ENCODE peak calls at places on chromosomes 6 and 20, in six cellular contexts. M is fibroblast of lung, Q is adipocyte, K is heart left ventricle, V is HCT116, D is GM23248. T is an unnamed sample.

GRCh38 chr20:61526907-61527306 is 274.8 kb downstream of the CDH4 start:
- DNase-seq in M (no peak), Q (no peak), K (no peak), V (no peak), D (no peak), T (no peak)

GRCh38 chr6:38713812-38714211 is 1.3 kb upstream of the DNAH8 start:
- DNase-seq in M (no peak), Q (no peak), K (no peak), V (no peak), D (no peak), T (no peak)

GRCh38 chr6:74073896-74074295 is 377.9 kb downstream of the CD109 start:
- DNase-seq in M (no peak), Q (peak; percentile 5), K (no peak), V (no peak), D (peak; percentile 81), T (no peak)

GRCh38 chr6:38391909-38392614 is 247.7 kb downstream of the BTBD9 start:
- DNase-seq in M (peak; percentile 15), Q (peak; percentile 43), K (no peak), V (no peak), D (peak; percentile 17), T (no peak)

GRCh38 chr20:15199698-15200097 is 862.3 kb upstream of the FLRT3 start:
- DNase-seq in M (no peak), Q (no peak), K (no peak), V (no peak), D (no peak), T (no peak)

GRCh38 chr6:124028117-124028516 is 224.5 kb downstream of the NKAIN2 start:
- DNase-seq in M (peak; percentile 21), Q (no peak), K (no peak), V (no peak), D (no peak), T (no peak)

GRCh38 chr6:63537126-63537958 is 34.9 kb upstream of the LOC128125822 start:
- DNase-seq in M (no peak), Q (no peak), K (no peak), V (no peak), D (peak; percentile 26), T (no peak)

GRCh38 chr6:71228461-71229041 is 60.1 kb upstream of the OGFRL1 start:
- DNase-seq in M (no peak), Q (no peak), K (no peak), V (no peak), D (no peak), T (no peak)

GRCh38 chr6:28653876-28654275 is 128.2 kb downstream of the GPX5 start:
- DNase-seq in M (no peak), Q (no peak), K (no peak), V (no peak), D (peak; percentile 7), T (no peak)

GRCh38 chr20:44958276-44958675 is 1.9 kb downstream of the TOMM34 start:
- DNase-seq in M (no peak), Q (no peak), K (no peak), V (no peak), D (no peak), T (no peak)

GRCh38 chr6:26240981-26241770 is 123.8 kb upstream of the BTN3A2 start:
- DNase-seq in M (peak; percentile 85), Q (peak; percentile 77), K (no peak), V (no peak), D (peak; percentile 67), T (no peak)

GRCh38 chr6:13470240-13471140 is 16.9 kb downstream of the GFOD1 start:
- DNase-seq in M (no peak), Q (no peak), K (no peak), V (no peak), D (no peak), T (peak; percentile 28)

GRCh38 chr6:5085638-5086293 is 625 bp downstream of the PPP1R3G start:
- DNase-seq in M (peak; percentile 38), Q (peak; percentile 65), K (peak; percentile 57), V (no peak), D (peak; percentile 72), T (no peak)

GRCh38 chr6:144062757-144063156 is 32.6 kb downstream of the SF3B5 start:
- DNase-seq in M (no peak), Q (no peak), K (no peak), V (no peak), D (no peak), T (no peak)

GRCh38 chr20:17849901-17850673 is 118.5 kb downstream of the SNX5 start:
- DNase-seq in M (peak; percentile 98), Q (peak; percentile 78), K (peak; percentile 87), V (peak; percentile 90), D (peak; percentile 99), T (no peak)

GRCh38 chr20:6055161-6055783 is 1.4 kb upstream of the LRRN4 start:
- DNase-seq in M (no peak), Q (no peak), K (no peak), V (no peak), D (no peak), T (no peak)

GRCh38 chr6:133542056-133542821 is 301.1 kb downstream of the EYA4 start:
- DNase-seq in M (no peak), Q (no peak), K (no peak), V (no peak), D (peak; percentile 5), T (no peak)

DNA sequence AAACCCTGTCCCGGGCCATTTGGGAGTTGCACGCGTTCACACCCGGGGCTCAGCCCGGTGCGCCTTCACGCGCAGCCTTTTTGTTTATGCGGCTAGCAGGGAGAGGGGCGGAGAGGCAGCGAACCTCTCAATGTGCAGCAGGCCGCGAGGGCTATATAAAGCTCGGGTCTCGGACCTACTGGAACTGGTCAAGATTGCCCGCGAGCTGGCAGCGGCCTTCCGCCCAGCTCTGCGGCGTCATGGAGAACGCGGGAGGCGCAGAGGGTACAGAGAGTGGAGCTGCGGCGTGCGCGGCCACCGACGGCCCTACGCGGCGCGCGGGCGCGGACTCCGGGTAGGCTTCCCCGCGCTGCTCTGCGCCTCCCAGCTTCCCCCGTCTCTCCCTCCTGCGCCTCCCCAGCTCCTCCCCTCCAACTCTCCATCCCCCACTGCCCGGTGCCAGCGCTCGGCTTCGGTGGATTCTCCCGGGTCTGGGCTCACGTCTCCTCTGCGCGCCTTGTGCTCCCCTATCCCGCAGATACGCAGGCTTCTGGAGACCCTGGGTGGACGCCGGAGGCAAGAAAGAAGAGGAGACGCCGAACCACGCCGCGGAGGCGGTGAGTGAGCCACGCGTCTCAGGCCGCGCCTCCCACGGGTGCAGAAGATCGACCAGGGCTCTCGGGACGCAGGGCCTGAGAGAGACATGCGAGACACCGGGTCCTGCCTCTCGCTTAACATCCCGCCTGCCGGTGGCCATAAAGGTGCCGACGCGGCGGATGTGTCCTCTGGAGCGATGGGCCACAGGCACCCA is at the start of gene RIPPLY2:
- DNase-seq in M (peak; percentile 56), Q (peak; percentile 28), K (no peak), V (no peak), D (peak; percentile 44), T (no peak)
- H3K4me3 ChIP-seq in M (peak within 1 kb of the TSS; percentile 49), Q (peak within 1 kb of the TSS; percentile 78), K (peak within 1 kb of the TSS; percentile 54), V (no peak within 1 kb of the TSS), D (peak within 1 kb of the TSS; percentile 67), T (no peak within 1 kb of the TSS)

GRCh38 chr6:158041370-158041769 is 59.7 kb downstream of the SYNJ2 start:
- DNase-seq in M (no peak), Q (peak; percentile 25), K (no peak), V (no peak), D (peak; percentile 53), T (no peak)

GRCh38 chr6:158041788-158042187 is 60.1 kb downstream of the SYNJ2 start:
- DNase-seq in M (no peak), Q (no peak), K (no peak), V (no peak), D (no peak), T (no peak)

GRCh38 chr6:158040051-158040803 is 58.6 kb downstream of the SYNJ2 start:
- DNase-seq in M (peak; percentile 97), Q (peak; percentile 88), K (no peak), V (peak; percentile 83), D (peak; percentile 96), T (no peak)

GRCh38 chr6:158039571-158040050 is 57.9 kb downstream of the SYNJ2 start:
- DNase-seq in M (no peak), Q (no peak), K (peak; percentile 69), V (no peak), D (no peak), T (no peak)

DNA sequence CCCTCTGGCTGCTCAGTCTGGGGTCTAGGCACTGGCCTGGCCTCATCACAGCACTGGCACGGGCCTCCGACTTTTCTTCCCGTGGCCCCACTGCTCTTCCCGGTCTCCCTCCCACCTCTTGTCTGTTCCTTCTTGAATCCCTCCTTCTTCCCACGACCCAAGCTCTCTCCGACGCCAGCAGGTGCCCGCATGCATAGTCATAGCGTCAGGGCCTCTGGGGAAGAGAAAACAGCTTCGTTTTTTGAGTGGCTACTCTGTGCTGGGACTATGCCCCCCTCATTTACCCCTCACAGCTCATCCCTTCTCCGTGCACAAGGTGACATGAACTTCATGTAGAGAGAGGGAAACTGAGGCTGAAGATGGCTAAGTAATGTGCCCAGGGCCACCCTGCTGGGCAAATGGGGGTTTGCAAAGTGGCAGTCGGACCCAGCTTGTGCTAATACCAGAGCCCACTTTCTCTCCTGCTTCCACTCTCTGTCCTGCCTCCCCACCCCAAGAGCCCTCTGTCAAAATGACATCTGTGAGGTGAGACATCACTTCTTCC is 59.2 kb downstream of the SYNJ2 start:
- DNase-seq in M (peak; percentile 76), Q (peak; percentile 53), K (no peak), V (no peak), D (peak; percentile 57), T (no peak)
- H3K4me1 ChIP-seq in M (peaks cover 37% of the 10 kb centered on the region), Q (peaks cover 47% of the 10 kb centered on the region), K (peaks cover 29% of the 10 kb centered on the region), V (peaks cover 80% of the 10 kb centered on the region), D (peaks cover 48% of the 10 kb centered on the region), T (no peaks in the 10 kb centered on the region)

DNA sequence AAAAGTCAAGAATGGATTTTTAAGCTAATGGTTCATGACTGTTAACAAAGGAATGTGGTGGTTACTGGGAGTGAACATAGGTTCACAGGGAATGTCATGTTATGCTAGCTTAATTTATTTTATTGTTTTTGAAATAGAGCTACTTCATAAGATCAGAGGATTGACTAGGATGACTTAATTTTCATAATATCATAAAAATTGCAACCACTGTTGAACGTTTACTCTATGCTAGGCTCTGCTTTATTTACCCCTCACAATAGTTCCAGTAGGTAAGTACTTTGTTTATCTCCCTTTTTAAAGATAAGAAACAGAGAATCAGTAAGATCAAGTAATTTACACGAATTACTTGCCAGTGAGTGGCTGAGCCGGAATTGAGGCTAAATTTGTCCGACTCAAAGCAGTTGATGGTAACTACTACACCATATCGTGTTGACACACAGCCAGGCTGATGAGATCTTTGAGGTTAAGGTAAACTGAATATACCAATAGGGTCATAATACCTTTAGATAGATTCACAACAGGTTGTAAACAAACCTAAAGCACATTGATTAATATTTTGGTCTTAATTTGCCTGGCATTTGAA is 194.6 kb upstream of the CITED2 start:
- DNase-seq in M (peak; percentile 89), Q (peak; percentile 79), K (no peak), V (no peak), D (peak; percentile 80), T (no peak)
- H3K4me3 ChIP-seq in M (no peak overlapping the region), Q (peak overlapping the region; percentile 31), K (no peak overlapping the region), V (no peak overlapping the region), D (peak overlapping the region; percentile 29), T (no peak overlapping the region)

GRCh38 chr20:48684501-48685041 is 143.2 kb downstream of the PREX1 start:
- DNase-seq in M (no peak), Q (peak; percentile 38), K (no peak), V (no peak), D (no peak), T (no peak)

GRCh38 chr20:48683467-48684175 is 144.2 kb downstream of the PREX1 start:
- DNase-seq in M (no peak), Q (no peak), K (no peak), V (no peak), D (no peak), T (no peak)

GRCh38 chr20:48681882-48682426 is 145.8 kb downstream of the PREX1 start:
- DNase-seq in M (no peak), Q (no peak), K (no peak), V (no peak), D (no peak), T (no peak)

GRCh38 chr20:48681201-48681881 is 146.5 kb downstream of the PREX1 start:
- DNase-seq in M (no peak), Q (no peak), K (no peak), V (no peak), D (no peak), T (no peak)

GRCh38 chr20:48682529-48683385 is 145.0 kb downstream of the PREX1 start:
- DNase-seq in M (peak; percentile 94), Q (peak; percentile 98), K (peak; percentile 94), V (no peak), D (peak; percentile 93), T (peak; percentile 79)
- H3K4me1 ChIP-seq in M (peaks cover 26% of the 10 kb centered on the region), Q (peaks cover 52% of the 10 kb centered on the region), K (peaks cover 55% of the 10 kb centered on the region), V (peaks cover 28% of the 10 kb centered on the region), D (peaks cover 25% of the 10 kb centered on the region), T (peaks cover 18% of the 10 kb centered on the region)

T was measured in HAP-1.